ENCODE peak calls at places on chromosomes 6 and 20, in six cellular contexts. Z is small intestine; N is GM06990; P is ovary; F is CD8-positive, alpha-beta T cell; G is Peyer's patch. A is an unnamed sample.

GRCh38 chr20:48384147-48384818 is 443.5 kb downstream of the PREX1 start:
- DNase-seq in Z (no peak), N (peak), G (no peak), F (no peak), P (no peak), A (no peak)

GRCh38 chr6:170172825-170173231 is 118.0 kb downstream of the DLL1 start:
- DNase-seq in P (peak), F (peak), Z (no peak), G (no peak), N (no peak), A (no peak)

GRCh38 chr20:32702706-32703425 is 29.1 kb upstream of the C20orf203 start:
- DNase-seq in F (no peak), Z (no peak), P (no peak), G (no peak), N (no peak), A (no peak)

GRCh38 chr6:54191460-54191859 is 80.2 kb downstream of the MLIP start:
- DNase-seq in Z (no peak), P (no peak), N (no peak), G (no peak), F (no peak), A (no peak)

GRCh38 chr6:19515939-19516338 is 321.2 kb upstream of the ID4 start:
- DNase-seq in Z (no peak), N (no peak), F (no peak), P (no peak), G (no peak), A (no peak)

GRCh38 chr20:32810941-32811340 is 8.8 kb upstream of the MAPRE1 start:
- DNase-seq in G (no peak), P (no peak), Z (no peak), F (no peak), N (no peak), A (no peak)

GRCh38 chr6:39339111-39339510 is 16.6 kb upstream of the KCNK16 start:
- DNase-seq in Z (no peak), N (no peak), F (no peak), P (no peak), G (no peak), A (no peak)

GRCh38 chr6:41147917-41148316 is 6.2 kb downstream of the TREML1 start:
- DNase-seq in N (no peak), Z (no peak), G (no peak), F (no peak), P (no peak), A (no peak)

GRCh38 chr20:38985603-38986170 is 23.5 kb downstream of the DHX35 start:
- DNase-seq in P (no peak), G (no peak), N (no peak), F (no peak), Z (peak), A (no peak)

GRCh38 chr20:52102126-52102525 is 89.5 kb downstream of the ZFP64 start:
- DNase-seq in Z (no peak), G (no peak), F (no peak), P (no peak), N (no peak), A (no peak)

GRCh38 chr20:55160996-55161395 is 685.6 kb downstream of the DOK5 start:
- DNase-seq in P (no peak), Z (no peak), G (no peak), N (no peak), F (no peak), A (no peak)

GRCh38 chr6:106223300-106223930 is 102.1 kb downstream of the ATG5 start:
- DNase-seq in P (no peak), N (peak), Z (peak), G (peak), F (peak), A (peak)

GRCh38 chr20:24983896-24984295 is 8.7 kb downstream of the APMAP start:
- DNase-seq in G (no peak), N (no peak), P (no peak), F (no peak), Z (no peak), A (no peak)

GRCh38 chr6:165119231-165120020 is 190.0 kb downstream of the C6orf118 start:
- DNase-seq in P (no peak), N (no peak), F (no peak), G (no peak), Z (no peak), A (no peak)

GRCh38 chr6:21228411-21228810 is 365.1 kb upstream of the SOX4 start:
- DNase-seq in N (no peak), P (no peak), G (no peak), Z (no peak), F (no peak), A (no peak)

GRCh38 chr6:51618563-51618962 is 468.9 kb downstream of the PKHD1 start:
- DNase-seq in F (no peak), P (no peak), N (no peak), G (no peak), Z (peak), A (no peak)

GRCh38 chr20:14830466-14830865 is 493.1 kb upstream of the FLRT3 start:
- DNase-seq in N (peak), P (no peak), Z (no peak), G (no peak), F (no peak), A (no peak)

GRCh38 chr6:32081168-32081624 is 27.9 kb downstream of the TNXB start:
- DNase-seq in G (no peak), N (no peak), P (peak), Z (no peak), F (no peak), A (no peak)

GRCh38 chr6:17725083-17725482 is 18.4 kb upstream of the NUP153 start:
- DNase-seq in N (no peak), P (peak), Z (peak), F (no peak), G (no peak), A (no peak)

GRCh38 chr6:11852061-11852619 is 73.5 kb upstream of the ADTRP start:
- DNase-seq in P (no peak), F (no peak), N (peak), G (no peak), Z (no peak), A (no peak)

GRCh38 chr6:48743738-48744137 is 632.7 kb upstream of the PTCHD4 start:
- DNase-seq in F (no peak), Z (no peak), G (no peak), N (no peak), P (no peak), A (no peak)

GRCh38 chr6:76639941-76640340 is 567.5 kb upstream of the IMPG1 start:
- DNase-seq in P (no peak), Z (no peak), G (no peak), N (no peak), F (no peak), A (no peak)

GRCh38 chr6:108982154-108983113 is 112.2 kb downstream of the SESN1 start:
- DNase-seq in F (no peak), N (no peak), G (no peak), P (no peak), Z (no peak), A (no peak)

GRCh38 chr6:37365791-37366190 is 12.0 kb downstream of the RNF8 start:
- DNase-seq in N (no peak), Z (peak), F (no peak), G (no peak), P (no peak), A (no peak)

GRCh38 chr6:167487706-167488664 is 163.1 kb downstream of the TTLL2 start:
- DNase-seq in N (no peak), G (no peak), P (no peak), F (no peak), Z (no peak), A (no peak)

GRCh38 chr6:112665114-112665513 is 318.0 kb downstream of the RFPL4B start:
- DNase-seq in F (no peak), G (no peak), Z (no peak), N (no peak), P (no peak), A (no peak)

GRCh38 chr20:23939063-23939462 is 49.5 kb downstream of the GGTLC1 start:
- DNase-seq in G (no peak), N (no peak), P (no peak), Z (no peak), F (no peak), A (no peak)

GRCh38 chr6:84501315-84501714 is 263.1 kb downstream of the TBX18 start:
- DNase-seq in F (no peak), G (no peak), P (no peak), N (no peak), Z (no peak), A (no peak)

GRCh38 chr6:84504025-84504424 is 260.4 kb downstream of the TBX18 start:
- DNase-seq in N (no peak), G (no peak), Z (no peak), P (no peak), F (no peak), A (no peak)

GRCh38 chr6:84500726-84501125 is 263.7 kb downstream of the TBX18 start:
- DNase-seq in P (no peak), G (no peak), N (no peak), Z (no peak), F (no peak), A (no peak)

GRCh38 chr6:84498905-84499304 is 265.5 kb downstream of the TBX18 start:
- DNase-seq in N (no peak), P (no peak), G (no peak), Z (no peak), F (no peak), A (no peak)
- H3K4me3 ChIP-seq in N (no peak), P (no peak), G (no peak), Z (no peak), F (no peak), A (no peak)

GRCh38 chr6:24522090-24522820 is 27.5 kb downstream of the ALDH5A1 start:
- DNase-seq in G (peak), F (no peak), Z (no peak), N (peak), P (no peak), A (no peak)
- H3K4me3 ChIP-seq in G (no peak), F (no peak), Z (no peak), N (no peak), P (no peak), A (no peak)

GRCh38 chr6:562052-562676 is 94.7 kb downstream of the HUS1B start:
- DNase-seq in Z (no peak), F (no peak), G (no peak), P (peak), N (no peak), A (no peak)

GRCh38 chr6:563863-564262 is 93.0 kb downstream of the HUS1B start:
- DNase-seq in F (no peak), Z (no peak), P (no peak), G (no peak), N (no peak), A (no peak)

GRCh38 chr6:558089-558488 is 98.8 kb downstream of the HUS1B start:
- DNase-seq in F (no peak), G (no peak), N (no peak), Z (no peak), P (no peak), A (no peak)

GRCh38 chr6:558959-559358 is 97.9 kb downstream of the HUS1B start:
- DNase-seq in F (no peak), P (no peak), N (no peak), Z (no peak), G (no peak), A (no peak)
- H3K4me3 ChIP-seq in F (no peak), P (no peak), N (no peak), Z (no peak), G (no peak), A (no peak)

GRCh38 chr6:28807682-28808280 is 116.0 kb downstream of the TRIM27 start:
- DNase-seq in N (peak), F (no peak), Z (no peak), G (no peak), P (no peak), A (no peak)
- H3K4me3 ChIP-seq in N (no peak), F (no peak), Z (no peak), G (no peak), P (no peak), A (no peak)

GRCh38 chr6:35469711-35470662 is 1.8 kb downstream of the RPL10A start:
- DNase-seq in P (peak), G (no peak), Z (peak), F (no peak), N (no peak), A (peak)
- H3K4me3 ChIP-seq in P (peak), G (peak), Z (peak), F (peak), N (peak), A (peak)

GRCh38 chr6:122715725-122716124 is 63.8 kb upstream of the FABP7 start:
- DNase-seq in P (no peak), F (no peak), Z (no peak), N (no peak), G (no peak), A (no peak)
- H3K4me3 ChIP-seq in P (no peak), F (no peak), Z (no peak), N (no peak), G (no peak), A (no peak)

GRCh38 chr6:5998236-5998635 is 8.5 kb downstream of the NRN1 start:
- DNase-seq in F (no peak), G (no peak), N (no peak), Z (no peak), P (no peak), A (no peak)
- H3K4me3 ChIP-seq in F (no peak), G (no peak), N (no peak), Z (no peak), P (no peak), A (no peak)

GRCh38 chr6:154411076-154411475 is 54.5 kb upstream of the IPCEF1 start:
- DNase-seq in G (no peak), P (no peak), Z (no peak), N (no peak), F (no peak), A (no peak)

GRCh38 chr6:154410619-154411044 is 54.0 kb upstream of the IPCEF1 start:
- DNase-seq in F (no peak), G (no peak), P (peak), Z (no peak), N (no peak), A (no peak)

GRCh38 chr6:154412106-154412820 is 55.7 kb upstream of the IPCEF1 start:
- DNase-seq in G (no peak), F (no peak), N (no peak), Z (no peak), P (no peak), A (no peak)

GRCh38 chr6:154408906-154409500 is 52.4 kb upstream of the IPCEF1 start:
- DNase-seq in G (no peak), F (no peak), N (no peak), P (no peak), Z (no peak), A (no peak)

GRCh38 chr6:154410215-154410614 is 53.6 kb upstream of the IPCEF1 start:
- DNase-seq in G (no peak), F (no peak), P (no peak), Z (no peak), N (no peak), A (no peak)
- H3K4me3 ChIP-seq in G (no peak), F (no peak), P (no peak), Z (no peak), N (no peak), A (no peak)

A was measured in naive thymus-derived CD4-positive, alpha-beta T cell.